ENCODE peak calls at places on chromosome 9, in five cellular contexts. C is endothelial cell, L is NB4, A is heart right ventricle, Q is tibial artery. E is an unnamed sample.

GRCh38 chr9:33023661-33024060 is 1.4 kb upstream of the DNAJA1 start:
- DNase-seq in A (no peak), C (no peak), Q (no peak), L (no peak), E (no peak)

GRCh38 chr9:105887679-105888078 is 193.3 kb downstream of the TMEM38B start:
- DNase-seq in C (no peak), Q (no peak), A (no peak), L (peak; percentile 69), E (no peak)

GRCh38 chr9:83299556-83299955 is 236.6 kb upstream of the RASEF start:
- DNase-seq in A (no peak), L (no peak), C (no peak), Q (no peak), E (no peak)

GRCh38 chr9:87310827-87311564 is 186.7 kb upstream of the DAPK1 start:
- DNase-seq in A (no peak), Q (no peak), C (no peak), L (no peak), E (no peak)

GRCh38 chr9:7671847-7672246 is 127.7 kb downstream of the DMAC1 start:
- DNase-seq in L (peak; percentile 13), C (no peak), A (no peak), Q (no peak), E (no peak)

GRCh38 chr9:33143241-33143642 is 23.9 kb downstream of the B4GALT1 start:
- DNase-seq in Q (peak; percentile 24), A (no peak), C (no peak), L (peak; percentile 98), E (no peak)

GRCh38 chr9:120925535-120926396 is 830 bp downstream of the TRAF1 start:
- DNase-seq in C (no peak), A (no peak), Q (peak; percentile 86), L (peak; percentile 62), E (peak; percentile 72)

GRCh38 chr9:114452219-114453169 is 52.8 kb downstream of the WHRN start:
- DNase-seq in L (no peak), C (no peak), Q (no peak), A (no peak), E (peak; percentile 22)

GRCh38 chr9:33676746-33677505 is 118.4 kb upstream of the PRSS3 start:
- DNase-seq in A (peak; percentile 39), Q (peak; percentile 65), L (peak; percentile 60), C (peak; percentile 35), E (peak; percentile 15)

GRCh38 chr9:36138901-36139300 is 2.4 kb downstream of the GLIPR2 start:
- DNase-seq in L (no peak), A (no peak), C (no peak), Q (no peak), E (no peak)

GRCh38 chr9:7935666-7936065 is 136.1 kb upstream of the DMAC1 start:
- DNase-seq in C (no peak), Q (no peak), A (no peak), L (no peak), E (peak; percentile 6)

GRCh38 chr9:89524888-89525385 is 27.0 kb upstream of the SEMA4D start:
- DNase-seq in A (no peak), Q (peak; percentile 37), C (no peak), L (no peak), E (no peak)

GRCh38 chr9:4842734-4843133 is 50.0 kb downstream of the RCL1 start:
- DNase-seq in Q (no peak), A (no peak), L (no peak), C (no peak), E (no peak)

GRCh38 chr9:137740311-137740710 is 121.5 kb downstream of the EHMT1 start:
- DNase-seq in A (peak; percentile 51), C (no peak), Q (no peak), L (no peak), E (no peak)

GRCh38 chr9:2597483-2597882 is 24.1 kb upstream of the VLDLR start:
- DNase-seq in Q (no peak), A (no peak), L (no peak), C (no peak), E (no peak)

GRCh38 chr9:29213374-29214161 is 1640.3 kb upstream of the C9orf72 start:
- DNase-seq in L (no peak), C (peak; percentile 42), Q (no peak), A (no peak), E (peak; percentile 18)

GRCh38 chr9:133490865-133491655 is 12.2 kb upstream of the SLC2A6 start:
- DNase-seq in C (no peak), L (no peak), A (no peak), Q (no peak), E (no peak)

GRCh38 chr9:134949681-134950403 is 32.1 kb upstream of the FCN1 start:
- DNase-seq in C (no peak), A (no peak), Q (peak; percentile 47), L (no peak), E (no peak)

GRCh38 chr9:69984831-69985230 is 58.8 kb upstream of the MAMDC2 start:
- DNase-seq in L (no peak), Q (no peak), C (no peak), A (no peak), E (no peak)

GRCh38 chr9:113992276-113992951 is 85.7 kb downstream of the AMBP start:
- DNase-seq in C (no peak), L (no peak), A (peak; percentile 78), Q (peak; percentile 85), E (no peak)

GRCh38 chr9:78900500-78900899 is 603.6 kb downstream of the PSAT1 start:
- DNase-seq in A (no peak), L (no peak), C (no peak), Q (no peak), E (no peak)

GRCh38 chr9:69758001-69758730 is 1.6 kb downstream of the PTAR1 start:
- DNase-seq in A (no peak), C (no peak), Q (no peak), L (no peak), E (no peak)

GRCh38 chr9:35605336-35606137 is 475 bp downstream of the TESK1 start:
- DNase-seq in L (peak; percentile 63), C (peak; percentile 27), Q (no peak), A (peak; percentile 26), E (peak; percentile 42)

GRCh38 chr9:92612816-92613215 is 57.1 kb downstream of the IPPK start:
- DNase-seq in C (no peak), Q (no peak), A (no peak), L (no peak), E (no peak)

GRCh38 chr9:120928015-120928719 is 1.6 kb upstream of the TRAF1 start:
- DNase-seq in C (peak; percentile 55), Q (peak; percentile 82), A (peak; percentile 47), L (no peak), E (no peak)

GRCh38 chr9:74037274-74037673 is 459.9 kb upstream of the RORB start:
- DNase-seq in Q (no peak), A (no peak), C (no peak), L (no peak), E (no peak)

GRCh38 chr9:7570107-7570720 is 229.4 kb downstream of the DMAC1 start:
- DNase-seq in L (peak; percentile 77), Q (no peak), C (peak; percentile 71), A (no peak), E (peak; percentile 19)

GRCh38 chr9:84266087-84266561 is 74.4 kb downstream of the SLC28A3 start:
- DNase-seq in L (no peak), C (peak; percentile 43), A (no peak), Q (no peak), E (peak; percentile 13)

GRCh38 chr9:79371948-79372555 is 199.7 kb upstream of the TLE4 start:
- DNase-seq in A (no peak), L (no peak), Q (no peak), C (no peak), E (no peak)

GRCh38 chr9:72048850-72049249 is 11.6 kb downstream of the C9orf57 start:
- DNase-seq in L (no peak), A (no peak), C (no peak), Q (no peak), E (no peak)

DNA sequence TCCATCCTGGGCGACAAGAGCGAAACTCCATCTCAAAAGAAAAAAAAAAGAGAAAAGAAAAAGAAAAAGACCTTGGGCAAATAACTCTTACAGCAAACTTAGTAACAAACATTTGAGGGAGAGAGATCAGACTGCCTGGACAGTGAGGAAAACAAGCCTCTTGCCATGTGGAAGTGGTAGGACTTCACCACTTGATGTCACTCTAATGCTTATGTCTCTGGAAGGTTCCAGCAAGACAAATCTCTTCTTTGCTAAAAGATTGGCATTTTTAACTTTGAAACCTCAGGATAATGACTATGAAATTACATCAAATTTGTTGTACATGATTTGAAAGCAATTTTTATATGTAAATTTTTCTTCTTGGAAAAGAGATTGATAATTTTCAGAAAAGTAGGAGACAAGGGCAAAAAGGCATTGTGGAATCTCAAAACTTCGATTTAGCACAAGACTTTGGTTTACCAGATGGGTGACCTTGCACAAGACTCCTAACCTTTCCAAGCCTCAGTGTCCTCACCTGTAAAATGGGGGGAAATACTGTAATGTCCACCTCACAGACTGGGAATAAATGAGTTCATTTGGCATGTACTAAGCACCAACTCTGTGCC is 5.4 kb downstream of the ACTL7B start:
- DNase-seq in L (peak; percentile 39), Q (no peak), A (no peak), C (no peak), E (no peak)
- TF ChIP-seq CTCF in L (peak; percentile 21), Q (no peak), A (peak; percentile 27), C (no peak), E (peak; percentile 31)

GRCh38 chr9:77488439-77489126 is 159.5 kb downstream of the GNA14 start:
- DNase-seq in Q (no peak), C (no peak), A (no peak), L (peak; percentile 29), E (no peak)
- TF ChIP-seq CTCF in Q (no peak), C (peak; percentile 54), A (no peak), L (peak; percentile 39), E (peak; percentile 23)

GRCh38 chr9:131635285-131635684 is 90.0 kb downstream of the PRRT1B start:
- DNase-seq in L (peak; percentile 98), C (peak; percentile 70), Q (peak; percentile 93), A (peak; percentile 57), E (peak; percentile 63)
- TF ChIP-seq CTCF in L (peak; percentile 13), C (no peak), Q (peak; percentile 13), A (no peak), E (no peak)

DNA sequence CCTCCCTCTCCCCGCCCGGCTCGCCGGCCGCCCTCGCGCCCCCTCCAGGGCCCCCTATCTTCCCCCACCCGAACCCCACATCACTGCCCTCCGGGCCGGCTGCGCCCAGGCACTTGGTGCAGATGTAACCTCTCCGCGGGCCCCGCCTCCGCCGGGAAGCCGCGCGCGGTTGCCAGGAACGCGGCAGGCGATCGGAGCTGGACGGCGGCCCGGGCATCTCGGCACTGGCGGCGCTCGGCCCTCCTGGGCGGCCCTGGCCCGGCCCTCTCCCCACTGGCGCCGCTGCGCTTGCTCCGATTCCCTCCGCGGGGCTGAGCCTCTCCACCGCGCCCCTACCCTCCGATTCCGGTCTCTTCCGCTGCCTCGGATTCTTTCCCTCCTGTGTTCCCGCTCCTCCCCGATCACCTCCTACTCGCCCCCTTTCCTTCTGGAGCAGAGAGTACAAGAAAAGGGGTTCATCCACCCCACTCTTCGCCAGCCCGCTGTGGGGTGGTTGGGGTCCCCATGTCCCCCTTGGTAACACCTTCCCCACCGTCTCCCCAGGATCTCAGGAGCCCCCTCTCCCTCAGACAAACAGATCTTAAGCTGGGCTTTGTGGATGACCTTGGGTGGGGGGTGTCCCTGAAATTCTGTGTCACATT is 70.6 kb downstream of the C9orf50 start:
- DNase-seq in A (peak; percentile 89), L (no peak), Q (peak; percentile 94), C (peak; percentile 56), E (no peak)
- TF ChIP-seq CTCF in A (no peak), L (no peak), Q (no peak), C (no peak), E (no peak)

GRCh38 chr9:20624201-20625002 is 2.1 kb upstream of the MLLT3 start:
- DNase-seq in C (peak; percentile 63), A (peak; percentile 19), L (peak; percentile 92), Q (no peak), E (peak; percentile 37)
- TF ChIP-seq CTCF in C (peak; percentile 56), A (peak; percentile 79), L (peak; percentile 90), Q (peak; percentile 63), E (peak; percentile 61)

GRCh38 chr9:135985459-135985774 is 24.2 kb upstream of the UBAC1 start:
- DNase-seq in Q (no peak), C (no peak), A (no peak), L (no peak), E (no peak)
- TF ChIP-seq CTCF in Q (no peak), C (no peak), A (no peak), L (no peak), E (no peak)